ENCODE peak calls at places on chromosomes 1 and 21, in ten cellular contexts. Q is lung, N is OCI-LY7, R is MM.1S, U is neural progenitor cell, Y is heart right ventricle, K is IMR-90, E is transverse colon, A is tibial artery, S is sigmoid colon. L is an unnamed sample.

GRCh38 chr1:26234644-26235384 is 814 bp downstream of the CEP85 start:
- DNase-seq in Q (no peak), N (peak; percentile 31), R (peak; percentile 33), U (peak; percentile 85), Y (no peak), K (peak; percentile 5), E (peak; percentile 20), A (no peak), S (no peak), L (no peak)

GRCh38 chr1:1894354-1895049 is 3.6 kb upstream of the GNB1 start:
- DNase-seq in Q (no peak), N (peak; percentile 80), R (no peak), U (peak; percentile 2), Y (peak; percentile 62), K (no peak), E (peak; percentile 87), A (no peak), S (peak; percentile 69), L (peak; percentile 57)

GRCh38 chr1:234667891-234668576 is 58.1 kb upstream of the IRF2BP2 start:
- DNase-seq in Q (no peak), N (no peak), R (no peak), U (no peak), Y (no peak), K (no peak), E (no peak), A (no peak), S (no peak), L (no peak)

GRCh38 chr1:41861509-41862410 is 57.0 kb downstream of the HIVEP3 start:
- DNase-seq in Q (no peak), N (no peak), R (no peak), U (no peak), Y (no peak), K (no peak), E (no peak), A (no peak), S (no peak), L (no peak)

GRCh38 chr1:183655562-183656075 is 2.5 kb upstream of the APOBEC4 start:
- DNase-seq in Q (peak; percentile 76), N (peak; percentile 74), R (peak; percentile 82), U (peak; percentile 89), Y (peak; percentile 67), K (peak; percentile 84), E (peak; percentile 84), A (peak; percentile 89), S (peak; percentile 91), L (peak; percentile 73)

GRCh38 chr1:156233421-156234127 is 8.4 kb upstream of the BGLAP start:
- DNase-seq in Q (no peak), N (no peak), R (no peak), U (no peak), Y (no peak), K (peak; percentile 88), E (no peak), A (no peak), S (no peak), L (peak; percentile 15)

GRCh38 chr1:178341218-178341956 is 155.4 kb downstream of the CLEC20A start:
- DNase-seq in Q (peak; percentile 78), N (no peak), R (no peak), U (peak; percentile 95), Y (peak; percentile 28), K (peak; percentile 80), E (peak; percentile 82), A (peak; percentile 27), S (no peak), L (no peak)

GRCh38 chr1:2208309-2209239 is 14.0 kb upstream of the FAAP20 start:
- DNase-seq in Q (peak; percentile 87), N (no peak), R (no peak), U (no peak), Y (peak; percentile 45), K (peak; percentile 88), E (peak; percentile 62), A (peak; percentile 94), S (peak; percentile 83), L (peak; percentile 64)

GRCh38 chr21:42081931-42082381 is 10.8 kb downstream of the UMODL1 start:
- DNase-seq in Q (no peak), N (no peak), R (no peak), U (no peak), Y (no peak), K (no peak), E (no peak), A (no peak), S (no peak), L (no peak)

GRCh38 chr1:10726355-10726754 is 70.1 kb downstream of the CASZ1 start:
- DNase-seq in Q (peak; percentile 68), N (no peak), R (no peak), U (no peak), Y (peak; percentile 80), K (no peak), E (peak; percentile 37), A (no peak), S (peak; percentile 90), L (peak; percentile 54)

GRCh38 chr1:16984717-16985116 is 4.3 kb upstream of the MFAP2 start:
- DNase-seq in Q (peak; percentile 62), N (no peak), R (no peak), U (no peak), Y (peak; percentile 60), K (peak; percentile 85), E (peak; percentile 26), A (peak; percentile 87), S (peak; percentile 90), L (peak; percentile 84)

GRCh38 chr1:94907161-94907560 is 19.7 kb downstream of the CNN3 start:
- DNase-seq in Q (no peak), N (no peak), R (no peak), U (no peak), Y (no peak), K (no peak), E (no peak), A (no peak), S (no peak), L (no peak)

GRCh38 chr1:224114787-224115175 is 870 bp downstream of the FBXO28 start:
- DNase-seq in Q (no peak), N (no peak), R (no peak), U (peak; percentile 45), Y (no peak), K (no peak), E (no peak), A (no peak), S (no peak), L (no peak)

GRCh38 chr1:39196244-39197215 is 8.0 kb upstream of the MACF1 start:
- DNase-seq in Q (no peak), N (peak; percentile 92), R (peak; percentile 90), U (no peak), Y (no peak), K (peak; percentile 50), E (peak; percentile 26), A (no peak), S (no peak), L (no peak)

GRCh38 chr1:228060458-228061190 is 21.9 kb upstream of the ARF1 start:
- DNase-seq in Q (no peak), N (no peak), R (no peak), U (peak; percentile 55), Y (no peak), K (no peak), E (peak; percentile 47), A (no peak), S (peak; percentile 49), L (no peak)
- TF ChIP-seq CTCF in Q (no peak), N (no peak), R (no peak), U (no peak), Y (no peak), K (no peak), E (no peak), A (no peak), S (no peak), L (no peak)

GRCh38 chr21:45303111-45303615 is 15.5 kb upstream of the POFUT2 start:
- DNase-seq in Q (no peak), N (no peak), R (no peak), U (no peak), Y (peak; percentile 20), K (no peak), E (no peak), A (no peak), S (peak; percentile 74), L (peak; percentile 54)
- H3K27ac ChIP-seq in Q (peak overlapping the region; percentile 17), N (no peak overlapping the region), R (no peak overlapping the region), U (no peak overlapping the region), Y (peak overlapping the region; percentile 91), K (no peak overlapping the region), E (peak overlapping the region; percentile 85), A (peak overlapping the region; percentile 94), S (peak overlapping the region; percentile 98), L (peak overlapping the region; percentile 71)

GRCh38 chr1:31708324-31708723 is 4.5 kb upstream of the COL16A1 start:
- DNase-seq in Q (no peak), N (no peak), R (no peak), U (no peak), Y (no peak), K (peak; percentile 12), E (no peak), A (no peak), S (no peak), L (no peak)

GRCh38 chr1:31705080-31705866 is 1.5 kb upstream of the COL16A1 start:
- DNase-seq in Q (peak; percentile 37), N (peak; percentile 36), R (peak; percentile 16), U (peak; percentile 68), Y (peak; percentile 56), K (peak; percentile 55), E (peak; percentile 64), A (peak; percentile 56), S (peak; percentile 90), L (peak; percentile 67)

GRCh38 chr1:31707711-31708110 is 3.9 kb upstream of the COL16A1 start:
- DNase-seq in Q (no peak), N (no peak), R (no peak), U (no peak), Y (no peak), K (peak; percentile 80), E (no peak), A (no peak), S (no peak), L (no peak)

GRCh38 chr1:31704261-31705079 is 653 bp upstream of the COL16A1 start:
- DNase-seq in Q (no peak), N (no peak), R (no peak), U (peak; percentile 19), Y (no peak), K (peak; percentile 70), E (peak; percentile 44), A (peak; percentile 75), S (peak; percentile 84), L (peak; percentile 34)

DNA sequence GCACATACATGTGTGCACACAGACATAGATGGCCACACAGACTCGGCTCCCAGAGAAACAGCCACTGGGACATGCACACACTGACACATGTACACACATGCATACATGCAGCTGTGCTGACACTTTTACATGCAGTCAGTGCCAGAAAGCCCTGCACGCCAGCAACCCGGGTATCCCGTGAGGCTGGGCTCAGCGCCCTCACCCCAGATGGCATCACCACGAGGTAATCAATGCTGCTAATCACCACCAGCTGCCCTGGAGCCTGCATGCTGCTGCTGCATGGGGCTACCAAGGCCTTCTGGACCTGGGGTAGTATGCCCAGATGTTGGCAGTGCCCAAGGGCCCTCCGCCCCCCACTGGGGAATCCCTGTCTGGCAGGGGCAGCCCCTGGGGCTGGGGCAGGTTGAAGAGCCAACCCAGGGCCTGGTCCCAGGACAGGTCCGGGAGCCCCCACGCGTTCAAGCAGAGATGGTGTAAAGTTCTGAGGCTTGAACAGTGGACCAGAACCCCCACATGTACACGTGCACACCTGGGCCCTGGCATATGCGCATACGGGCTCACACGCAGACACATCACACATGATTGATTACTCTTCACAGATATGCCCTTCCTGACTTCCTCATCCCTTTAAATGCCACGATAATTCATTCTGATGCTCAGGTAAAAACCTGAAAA is 2.7 kb upstream of the COL16A1 start:
- DNase-seq in Q (no peak), N (no peak), R (no peak), U (no peak), Y (no peak), K (peak; percentile 21), E (no peak), A (no peak), S (no peak), L (no peak)
- H3K4me1 ChIP-seq in Q (no peaks in the 10 kb centered on the region), N (no peaks in the 10 kb centered on the region), R (no peaks in the 10 kb centered on the region), U (peaks cover 19% of the 10 kb centered on the region), Y (peaks cover 15% of the 10 kb centered on the region), K (peaks cover 33% of the 10 kb centered on the region), E (peaks cover 33% of the 10 kb centered on the region), A (peaks cover 53% of the 10 kb centered on the region), S (peaks cover 50% of the 10 kb centered on the region), L (peaks cover 8% of the 10 kb centered on the region)

GRCh38 chr1:30977511-30977910 is 69.0 kb upstream of the SDC3 start:
- DNase-seq in Q (no peak), N (no peak), R (peak; percentile 4), U (no peak), Y (no peak), K (no peak), E (no peak), A (no peak), S (no peak), L (no peak)
- TF ChIP-seq CTCF in Q (no peak), N (no peak), R (no peak), U (no peak), Y (no peak), K (no peak), E (no peak), A (no peak), S (no peak), L (no peak)